ENCODE peak calls at places on chromosomes 3 and 15, in six cellular contexts. K is GM12878, I is upper lobe of left lung, R is HepG2, E is A549, N is K562. H is an unnamed sample.

GRCh38 chr15:38061856-38062649 is 127.6 kb downstream of the TMCO5A start:
- ATAC-seq in N (no peak), R (no peak), I (no peak), E (no peak), K (no peak), H (no peak)

GRCh38 chr3:48899298-48899697 is 616 bp upstream of the SLC25A20 start:
- ATAC-seq in N (no peak), K (peak), R (no peak), E (no peak), I (no peak), H (no peak)

GRCh38 chr3:42264399-42265058 is 1.5 kb downstream of the CCK start:
- ATAC-seq in R (no peak), N (peak), K (no peak), I (peak), E (peak), H (peak)

GRCh38 chr15:67925182-67925581 is 85.3 kb upstream of the RNU6-1 start:
- ATAC-seq in I (no peak), R (no peak), E (no peak), N (no peak), K (no peak), H (no peak)

GRCh38 chr3:112454098-112454884 is 45.0 kb downstream of the BTLA start:
- ATAC-seq in K (no peak), N (no peak), I (no peak), E (no peak), R (no peak), H (no peak)

GRCh38 chr3:159762238-159762637 is 226.4 kb upstream of the IL12A start:
- ATAC-seq in N (no peak), I (no peak), E (no peak), R (no peak), K (no peak), H (no peak)

GRCh38 chr15:68205949-68206539 is 912 bp upstream of the CALML4 start:
- ATAC-seq in I (peak), R (no peak), E (no peak), K (no peak), N (peak), H (peak)

GRCh38 chr15:96052572-96053038 is 277.9 kb upstream of the NR2F2 start:
- ATAC-seq in I (peak), R (no peak), N (no peak), K (no peak), E (no peak), H (no peak)

GRCh38 chr3:184031187-184031792 is at the start of gene HTR3D:
- ATAC-seq in K (no peak), I (no peak), N (peak), E (no peak), R (no peak), H (no peak)

GRCh38 chr3:188126931-188127330 is 27.0 kb upstream of the LPP start:
- ATAC-seq in R (no peak), N (no peak), I (no peak), K (no peak), E (no peak), H (peak)

GRCh38 chr3:34008191-34008590 is 209.8 kb downstream of the PDCD6IP start:
- ATAC-seq in K (peak), N (peak), I (no peak), R (no peak), E (no peak), H (no peak)

DNA sequence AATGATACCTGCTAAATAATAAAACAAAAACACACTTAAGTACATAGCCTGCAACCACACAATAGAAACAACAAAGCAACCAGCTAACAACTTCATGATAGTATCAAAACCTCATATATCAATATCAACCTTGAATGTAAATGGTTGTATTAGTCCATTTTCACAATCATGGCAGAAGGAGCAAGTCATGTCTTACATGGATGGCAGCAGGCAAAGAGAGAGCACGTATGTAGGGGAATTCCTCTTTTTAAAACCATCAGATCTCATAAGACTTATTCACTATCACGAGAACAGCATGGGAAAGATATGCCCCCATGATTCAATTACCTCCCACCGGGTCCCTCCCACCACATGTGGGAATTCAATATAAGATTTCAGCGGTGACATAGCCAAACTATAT is 44.5 kb upstream of the PTX3 start:
- ATAC-seq in I (no peak), R (no peak), K (no peak), N (no peak), E (no peak), H (no peak)
- TF ChIP-seq EP300 in I (no peak), R (no peak), K (no peak), N (no peak), E (no peak), H (no peak)

DNA sequence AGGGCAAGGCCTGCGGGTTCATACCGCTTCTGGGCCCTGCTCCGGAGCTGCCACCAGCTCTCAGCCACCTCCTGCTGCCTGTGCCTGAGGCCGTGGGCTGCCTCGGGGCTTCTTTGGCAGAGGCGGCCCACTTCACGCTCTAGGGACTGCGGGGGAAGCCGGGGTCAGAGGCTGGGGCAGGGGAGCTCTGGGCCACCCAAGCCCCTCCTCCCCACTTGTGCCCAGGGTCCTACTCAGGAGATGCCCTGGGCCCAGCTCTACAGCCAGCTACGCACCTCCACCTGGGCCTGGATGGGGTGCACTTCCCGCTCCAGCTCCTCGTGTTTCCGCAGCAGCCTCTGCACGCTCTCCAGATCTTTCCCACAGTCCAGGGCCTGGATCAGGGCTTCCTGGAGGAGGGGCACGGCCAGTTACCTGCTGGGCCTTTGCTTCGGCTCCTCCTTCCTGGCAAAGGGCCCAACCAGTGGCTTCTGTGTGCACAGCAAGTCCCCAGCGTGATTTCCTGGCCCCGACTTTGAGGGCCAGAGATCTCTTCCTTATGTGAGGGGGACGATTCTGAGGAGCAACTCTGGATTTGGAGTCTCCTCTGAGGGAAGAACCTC is 24.0 kb downstream of the PLA2G4B start:
- ATAC-seq in R (no peak), I (no peak), N (no peak), E (no peak), K (no peak), H (no peak)
- TF ChIP-seq EP300 in R (no peak), I (no peak), N (no peak), E (no peak), K (no peak), H (no peak)

GRCh38 chr3:65953301-65953812 is 85.4 kb downstream of the MAGI1 start:
- ATAC-seq in I (peak), K (no peak), R (peak), E (no peak), N (no peak), H (no peak)
- TF ChIP-seq EP300 in I (no peak), K (no peak), R (no peak), E (no peak), N (no peak), H (no peak)

GRCh38 chr3:116552261-116552660 is 107.0 kb upstream of the LSAMP start:
- ATAC-seq in E (no peak), N (no peak), I (no peak), R (no peak), K (no peak), H (no peak)
- TF ChIP-seq EP300 in E (no peak), N (no peak), I (no peak), R (no peak), K (no peak), H (no peak)

DNA sequence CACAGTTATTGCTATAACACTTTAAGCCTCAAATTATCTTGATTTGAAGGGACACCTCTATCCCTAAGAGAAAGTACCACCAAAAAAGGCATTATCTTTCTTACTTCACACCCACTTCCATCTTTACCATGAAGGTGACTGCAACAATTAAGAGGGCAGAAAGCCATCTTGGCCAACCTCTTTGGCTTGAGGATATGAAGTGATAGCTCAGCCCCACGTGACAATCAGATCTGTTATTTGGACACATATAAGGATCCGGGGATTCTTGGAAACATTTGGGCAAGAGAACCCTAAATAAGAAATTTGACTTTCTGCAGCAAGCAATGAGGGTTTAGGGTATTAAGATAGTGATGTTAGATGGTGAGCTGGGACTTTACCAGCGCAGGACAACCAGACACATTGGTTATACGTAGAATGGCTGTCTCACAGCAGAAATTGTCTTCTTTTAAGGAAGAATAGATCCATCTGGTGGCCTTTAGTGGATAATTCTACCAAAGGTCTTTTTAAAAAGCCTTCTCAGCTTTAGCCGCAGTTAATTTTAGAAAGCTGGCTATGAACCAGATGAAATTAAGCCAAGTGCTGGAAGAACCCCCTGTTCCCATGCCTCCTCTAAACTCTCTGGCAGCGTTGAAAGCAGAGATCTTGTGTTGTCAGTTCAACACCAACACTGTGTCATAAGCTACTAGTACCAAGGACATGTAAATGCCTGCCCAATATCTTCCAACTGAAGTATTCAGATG is 12.3 kb downstream of the HCLS1 start:
- ATAC-seq in K (no peak), N (no peak), R (no peak), E (no peak), I (no peak), H (peak)
- TF ChIP-seq EP300 in K (no peak), N (no peak), R (no peak), E (no peak), I (no peak), H (no peak)

GRCh38 chr3:50267280-50267913 is 1.6 kb upstream of the SEMA3B start:
- ATAC-seq in K (no peak), R (no peak), E (no peak), N (peak), I (peak), H (peak)
- TF ChIP-seq EP300 in K (no peak), R (no peak), E (no peak), N (no peak), I (no peak), H (no peak)

GRCh38 chr3:152316318-152316717 is 47.6 kb downstream of the MBNL1 start:
- ATAC-seq in N (peak), K (no peak), R (no peak), E (no peak), I (no peak), H (no peak)

GRCh38 chr3:152315623-152316022 is 46.9 kb downstream of the MBNL1 start:
- ATAC-seq in K (no peak), N (no peak), I (no peak), E (no peak), R (no peak), H (peak)

GRCh38 chr3:152313914-152314313 is 45.2 kb downstream of the MBNL1 start:
- ATAC-seq in I (no peak), N (no peak), K (no peak), R (no peak), E (no peak), H (no peak)

GRCh38 chr3:152314677-152315353 is 46.1 kb downstream of the MBNL1 start:
- ATAC-seq in I (no peak), E (no peak), R (peak), K (no peak), N (peak), H (peak)

DNA sequence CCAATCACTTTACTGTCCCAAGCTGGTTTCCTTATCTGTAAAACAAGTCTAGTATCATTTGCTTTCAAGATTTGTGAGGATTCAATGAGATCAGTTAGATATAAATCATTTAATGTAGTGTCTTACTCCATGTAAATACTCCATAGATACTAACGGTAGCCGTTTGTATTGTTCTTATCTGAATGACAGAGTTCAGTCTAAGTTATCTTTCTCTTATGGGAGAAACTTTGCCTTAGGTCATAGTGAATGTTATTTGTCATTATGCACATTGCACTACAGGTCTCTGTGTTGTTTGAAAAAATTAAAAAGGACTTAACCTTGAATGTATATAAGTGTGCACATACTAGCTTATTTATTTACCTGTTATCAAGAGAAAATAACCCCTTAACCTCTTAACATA is 44.7 kb downstream of the MBNL1 start:
- ATAC-seq in K (no peak), E (no peak), N (peak), I (no peak), R (no peak), H (no peak)
- TF ChIP-seq EP300 in K (no peak), E (no peak), N (no peak), I (no peak), R (no peak), H (no peak)

DNA sequence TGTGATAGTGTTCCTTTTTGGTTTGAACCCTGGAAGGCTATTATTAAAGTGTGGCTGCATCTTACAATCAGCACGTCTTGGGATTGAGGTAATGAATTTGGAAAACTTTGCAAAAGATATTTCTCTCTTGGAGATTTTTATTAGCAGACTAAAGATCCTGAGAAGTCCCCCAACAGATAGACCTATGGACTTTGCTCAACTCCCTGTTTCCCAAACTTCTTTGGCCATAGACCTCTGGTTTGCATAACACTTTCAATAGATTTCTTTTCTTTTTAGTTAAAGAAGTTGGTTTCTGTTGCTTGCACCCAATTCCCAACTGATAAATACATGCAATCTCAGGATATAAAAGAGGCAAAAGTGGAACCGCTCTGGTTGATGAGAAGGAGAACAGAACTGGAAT is 465.8 kb upstream of the PROK2 start:
- ATAC-seq in N (no peak), I (no peak), K (no peak), E (no peak), R (no peak), H (no peak)
- TF ChIP-seq EP300 in N (no peak), I (no peak), K (no peak), E (no peak), R (no peak), H (no peak)

H was measured in gastroesophageal sphincter.